ENCODE peak calls at places on chromosomes 12 and 14, in eight cellular contexts. Y is lung; I is GM06990; H is heart left ventricle; J is CD8-positive, alpha-beta memory T cell; O is GM23248; V is adipocyte; B is DND-41. S is an unnamed sample.

GRCh38 chr14:69726761-69727511 is 40.0 kb upstream of the SRSF5 start:
- DNase-seq in Y (peak; percentile 85), I (peak; percentile 82), H (peak; percentile 82), J (peak; percentile 83), O (peak; percentile 84), V (peak; percentile 91), B (peak; percentile 72), S (peak; percentile 86)

GRCh38 chr12:109727039-109727723 is 13.6 kb downstream of the FAM222A start:
- DNase-seq in Y (no peak), I (no peak), H (peak; percentile 28), J (peak; percentile 29), O (no peak), V (no peak), B (no peak), S (no peak)

GRCh38 chr14:74636424-74637183 is 24.6 kb upstream of the LTBP2 start:
- DNase-seq in Y (no peak), I (no peak), H (no peak), J (no peak), O (peak; percentile 48), V (peak; percentile 63), B (no peak), S (no peak)

GRCh38 chr12:7100239-7100638 is 8.0 kb upstream of the C1R start:
- DNase-seq in Y (no peak), I (no peak), H (no peak), J (no peak), O (no peak), V (no peak), B (no peak), S (no peak)

GRCh38 chr14:35747379-35747778 is 61.7 kb downstream of the RALGAPA1 start:
- DNase-seq in Y (no peak), I (no peak), H (no peak), J (no peak), O (no peak), V (peak; percentile 78), B (no peak), S (no peak)

GRCh38 chr12:49703647-49704137 is 3.5 kb downstream of the FMNL3 start:
- DNase-seq in Y (no peak), I (peak; percentile 29), H (peak; percentile 28), J (peak; percentile 58), O (peak; percentile 85), V (peak; percentile 48), B (no peak), S (no peak)

GRCh38 chr14:92726933-92727262 is 21.5 kb downstream of the LGMN start:
- DNase-seq in Y (no peak), I (no peak), H (no peak), J (no peak), O (no peak), V (no peak), B (no peak), S (no peak)

GRCh38 chr14:61566537-61567225 is 128.6 kb upstream of the HIF1A start:
- DNase-seq in Y (no peak), I (no peak), H (no peak), J (no peak), O (peak; percentile 86), V (peak; percentile 55), B (no peak), S (peak; percentile 49)

GRCh38 chr14:50363734-50364113 is 33.0 kb downstream of the CDKL1 start:
- DNase-seq in Y (no peak), I (peak; percentile 55), H (no peak), J (peak; percentile 71), O (peak; percentile 69), V (no peak), B (peak; percentile 88), S (no peak)

GRCh38 chr12:103665971-103666370 is 78.9 kb downstream of the STAB2 start:
- DNase-seq in Y (no peak), I (no peak), H (no peak), J (no peak), O (no peak), V (no peak), B (no peak), S (no peak)

GRCh38 chr14:81406863-81407262 is 6.7 kb upstream of the STON2 start:
- DNase-seq in Y (no peak), I (no peak), H (no peak), J (no peak), O (peak; percentile 62), V (peak; percentile 40), B (no peak), S (peak; percentile 48)

GRCh38 chr12:108699955-108700563 is 31.3 kb downstream of the CORO1C start:
- DNase-seq in Y (no peak), I (no peak), H (no peak), J (no peak), O (peak; percentile 38), V (no peak), B (no peak), S (no peak)

GRCh38 chr12:104303538-104304151 is at the start of gene EID3:
- DNase-seq in Y (peak; percentile 86), I (peak; percentile 87), H (peak; percentile 92), J (peak; percentile 92), O (peak; percentile 97), V (peak; percentile 85), B (no peak), S (peak; percentile 91)

GRCh38 chr12:50201987-50202521 is 34.9 kb upstream of the CERS5 start:
- DNase-seq in Y (no peak), I (no peak), H (no peak), J (no peak), O (peak; percentile 87), V (peak; percentile 65), B (no peak), S (peak; percentile 62)

GRCh38 chr12:119869720-119870119 is 7.4 kb downstream of the CIT start:
- DNase-seq in Y (no peak), I (no peak), H (no peak), J (no peak), O (peak; percentile 97), V (peak; percentile 71), B (no peak), S (no peak)

GRCh38 chr12:102234599-102234998 is 37.0 kb upstream of the PMCH start:
- DNase-seq in Y (no peak), I (no peak), H (no peak), J (no peak), O (no peak), V (peak; percentile 29), B (no peak), S (no peak)

GRCh38 chr12:59087077-59087673 is 166.9 kb upstream of the LRIG3 start:
- DNase-seq in Y (no peak), I (no peak), H (no peak), J (no peak), O (peak; percentile 54), V (peak; percentile 68), B (no peak), S (peak; percentile 17)

GRCh38 chr12:94112116-94112515 is 36.3 kb upstream of the PLXNC1 start:
- DNase-seq in Y (no peak), I (no peak), H (no peak), J (no peak), O (no peak), V (no peak), B (no peak), S (no peak)

GRCh38 chr14:20905661-20906060 is 14.5 kb downstream of the RNASE3 start:
- DNase-seq in Y (no peak), I (no peak), H (no peak), J (no peak), O (no peak), V (no peak), B (no peak), S (no peak)

GRCh38 chr12:121529184-121529583 is 51.6 kb downstream of the KDM2B start:
- DNase-seq in Y (no peak), I (no peak), H (no peak), J (no peak), O (no peak), V (no peak), B (no peak), S (no peak)

GRCh38 chr12:121532503-121533390 is 48.1 kb downstream of the KDM2B start:
- DNase-seq in Y (no peak), I (no peak), H (no peak), J (no peak), O (peak; percentile 10), V (peak; percentile 57), B (no peak), S (no peak)

GRCh38 chr12:121533391-121534090 is 47.3 kb downstream of the KDM2B start:
- DNase-seq in Y (peak; percentile 56), I (no peak), H (no peak), J (no peak), O (no peak), V (no peak), B (no peak), S (no peak)

GRCh38 chr12:121530600-121531355 is 50.0 kb downstream of the KDM2B start:
- DNase-seq in Y (peak; percentile 72), I (peak; percentile 60), H (peak; percentile 85), J (peak; percentile 84), O (peak; percentile 81), V (peak; percentile 51), B (peak; percentile 68), S (peak; percentile 28)

DNA sequence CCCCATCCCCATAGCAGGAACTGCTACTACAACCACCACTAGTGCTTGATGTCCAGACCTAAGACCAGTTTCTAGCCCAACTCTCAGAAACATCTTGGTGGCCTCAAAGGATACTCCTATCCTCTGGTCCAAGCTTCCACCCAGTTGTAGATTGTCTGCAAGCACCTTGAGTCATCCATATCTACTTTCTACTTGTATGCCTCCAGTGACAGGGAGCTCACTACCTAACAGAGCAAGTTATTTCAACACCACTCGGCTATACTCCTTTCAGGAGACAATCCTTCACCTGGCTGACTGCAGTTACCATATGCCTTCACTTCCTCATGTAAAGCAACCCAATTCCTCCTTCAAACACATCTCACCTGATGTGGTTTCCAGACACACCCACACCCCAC is 49.5 kb downstream of the KDM2B start:
- DNase-seq in Y (no peak), I (no peak), H (no peak), J (no peak), O (no peak), V (no peak), B (no peak), S (no peak)
- H3K36me3 ChIP-seq in Y (no peaks in the 10 kb centered on the region), I (peaks cover 3% of the 10 kb centered on the region), H (peaks cover 6% of the 10 kb centered on the region), J (peaks cover 4% of the 10 kb centered on the region), O (no peaks in the 10 kb centered on the region), V (no peaks in the 10 kb centered on the region), B (peaks cover 65% of the 10 kb centered on the region), S (no peaks in the 10 kb centered on the region)

GRCh38 chr12:334114-334513 is 55.0 kb downstream of the KDM5A start:
- DNase-seq in Y (no peak), I (no peak), H (no peak), J (no peak), O (no peak), V (peak; percentile 63), B (no peak), S (peak; percentile 11)
- H3K36me3 ChIP-seq in Y (peaks cover 23% of the 10 kb centered on the region), I (peaks cover 4% of the 10 kb centered on the region), H (peaks cover 37% of the 10 kb centered on the region), J (peaks cover 36% of the 10 kb centered on the region), O (peaks cover 47% of the 10 kb centered on the region), V (peaks cover 72% of the 10 kb centered on the region), B (peaks cover 85% of the 10 kb centered on the region), S (no peaks in the 10 kb centered on the region)

GRCh38 chr12:123475256-123475703 is 17.3 kb downstream of the SNRNP35 start:
- DNase-seq in Y (no peak), I (no peak), H (no peak), J (no peak), O (no peak), V (no peak), B (no peak), S (no peak)
- H3K36me3 ChIP-seq in Y (peaks cover 6% of the 10 kb centered on the region), I (peaks cover 3% of the 10 kb centered on the region), H (peaks cover 23% of the 10 kb centered on the region), J (peaks cover 10% of the 10 kb centered on the region), O (peaks cover 16% of the 10 kb centered on the region), V (peaks cover 29% of the 10 kb centered on the region), B (peaks cover 25% of the 10 kb centered on the region), S (no peaks in the 10 kb centered on the region)

DNA sequence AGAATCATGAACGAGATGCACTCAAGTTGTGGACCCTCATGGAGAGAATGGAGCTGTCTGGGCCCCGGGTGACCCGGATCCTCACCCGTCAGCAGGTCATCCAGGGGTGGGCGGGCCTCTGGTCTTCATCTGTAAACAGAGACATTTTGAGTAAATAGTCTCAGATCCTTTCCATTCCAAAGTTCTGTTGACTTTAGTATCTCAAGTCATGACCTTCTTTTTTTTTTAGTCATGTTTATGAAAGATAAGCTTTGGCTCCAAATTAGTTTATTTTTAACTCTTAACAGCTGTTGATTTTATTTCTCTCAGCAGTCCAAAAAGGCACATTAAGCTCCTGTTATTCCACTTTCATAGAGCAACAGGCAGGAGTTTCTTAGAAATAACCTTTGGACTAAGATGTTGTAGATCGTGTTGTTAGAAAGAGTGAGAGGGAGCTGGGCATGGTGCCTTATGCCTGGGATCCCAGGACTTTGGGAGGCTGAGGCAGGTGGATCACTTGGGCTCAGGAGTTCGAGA is 48.9 kb upstream of the AMN start:
- DNase-seq in Y (no peak), I (no peak), H (no peak), J (no peak), O (no peak), V (no peak), B (no peak), S (peak; percentile 60)
- H3K36me3 ChIP-seq in Y (peaks cover 13% of the 10 kb centered on the region), I (peaks cover 39% of the 10 kb centered on the region), H (peaks cover 33% of the 10 kb centered on the region), J (peaks cover 45% of the 10 kb centered on the region), O (peaks cover 26% of the 10 kb centered on the region), V (peaks cover 60% of the 10 kb centered on the region), B (peaks cover 80% of the 10 kb centered on the region), S (no peaks in the 10 kb centered on the region)